ENCODE peak calls at places on chromosome 12, in six cellular contexts. D is tibial artery; G is foreskin fibroblast; J is activated CD8-positive, alpha-beta T cell treated with anti-CD3 and anti-CD28 coated beads for 36 hours; Y is AG04449; I is astrocyte of the cerebellum. T is an unnamed sample.

GRCh38 chr12:14367097-14367661 is 1.7 kb downstream of the ATF7IP start:
- DNase-seq in D (no peak), G (no peak), J (no peak), Y (no peak), I (peak; percentile 20), T (no peak)

GRCh38 chr12:49098035-49098451 is 3.4 kb upstream of the DHH start:
- DNase-seq in D (no peak), G (peak; percentile 61), J (peak; percentile 81), Y (no peak), I (no peak), T (no peak)

GRCh38 chr12:123532808-123533649 is 490 bp downstream of the RILPL1 start:
- DNase-seq in D (peak; percentile 80), G (peak; percentile 64), J (no peak), Y (no peak), I (no peak), T (no peak)

GRCh38 chr12:52990206-52990605 is 16.1 kb upstream of the EIF4B start:
- DNase-seq in D (peak; percentile 5), G (no peak), J (no peak), Y (no peak), I (no peak), T (no peak)

GRCh38 chr12:112303004-112303403 is 79.2 kb downstream of the HECTD4 start:
- DNase-seq in D (no peak), G (peak; percentile 62), J (peak; percentile 78), Y (peak; percentile 47), I (peak; percentile 44), T (peak; percentile 12)

GRCh38 chr12:116759783-116760581 is 21.9 kb downstream of the RNFT2 start:
- DNase-seq in D (peak; percentile 84), G (no peak), J (peak; percentile 55), Y (no peak), I (no peak), T (no peak)

GRCh38 chr12:123094349-123095073 is 56.4 kb downstream of the PITPNM2 start:
- DNase-seq in D (peak; percentile 91), G (peak; percentile 93), J (no peak), Y (no peak), I (peak; percentile 51), T (peak; percentile 65)

GRCh38 chr12:6154730-6155459 is 30.4 kb upstream of the VWF start:
- DNase-seq in D (peak; percentile 73), G (no peak), J (no peak), Y (no peak), I (no peak), T (no peak)

GRCh38 chr12:98916106-98916505 is 271.0 kb downstream of the APAF1 start:
- DNase-seq in D (no peak), G (no peak), J (no peak), Y (no peak), I (no peak), T (no peak)

GRCh38 chr12:117853600-117853999 is 115.2 kb downstream of the KSR2 start:
- DNase-seq in D (no peak), G (no peak), J (no peak), Y (no peak), I (no peak), T (no peak)

GRCh38 chr12:95207407-95207806 is 9.9 kb downstream of the FGD6 start:
- DNase-seq in D (no peak), G (no peak), J (no peak), Y (no peak), I (no peak), T (no peak)

GRCh38 chr12:51118706-51119105 is 35.3 kb upstream of the CSRNP2 start:
- DNase-seq in D (no peak), G (peak; percentile 17), J (no peak), Y (no peak), I (peak; percentile 89), T (no peak)

GRCh38 chr12:120317258-120318105 is 10.1 kb downstream of the PLA2G1B start:
- DNase-seq in D (peak; percentile 99), G (peak; percentile 99), J (peak; percentile 100), Y (peak; percentile 91), I (peak; percentile 98), T (peak; percentile 96)

GRCh38 chr12:120316798-120317257 is 10.8 kb downstream of the PLA2G1B start:
- DNase-seq in D (no peak), G (no peak), J (no peak), Y (no peak), I (no peak), T (no peak)

GRCh38 chr12:120314220-120314619 is 12.1 kb downstream of the SIRT4 start:
- DNase-seq in D (no peak), G (no peak), J (no peak), Y (no peak), I (no peak), T (no peak)
- TF ChIP-seq CTCF in D (no peak), G (no peak), J (peak; percentile 31), Y (no peak), I (no peak), T (peak; percentile 10)

GRCh38 chr12:121791671-121792496 is 1.6 kb downstream of the RHOF start:
- DNase-seq in D (no peak), G (no peak), J (peak; percentile 62), Y (no peak), I (no peak), T (no peak)

GRCh38 chr12:121794532-121795028 is 1.1 kb upstream of the RHOF start:
- DNase-seq in D (no peak), G (no peak), J (no peak), Y (no peak), I (no peak), T (no peak)

GRCh38 chr12:121792607-121793500 is 634 bp downstream of the RHOF start:
- DNase-seq in D (no peak), G (no peak), J (peak; percentile 85), Y (no peak), I (no peak), T (no peak)

GRCh38 chr12:121793836-121794531 is 496 bp upstream of the RHOF start:
- DNase-seq in D (peak; percentile 93), G (peak; percentile 98), J (peak; percentile 95), Y (peak; percentile 69), I (no peak), T (peak; percentile 83)

DNA sequence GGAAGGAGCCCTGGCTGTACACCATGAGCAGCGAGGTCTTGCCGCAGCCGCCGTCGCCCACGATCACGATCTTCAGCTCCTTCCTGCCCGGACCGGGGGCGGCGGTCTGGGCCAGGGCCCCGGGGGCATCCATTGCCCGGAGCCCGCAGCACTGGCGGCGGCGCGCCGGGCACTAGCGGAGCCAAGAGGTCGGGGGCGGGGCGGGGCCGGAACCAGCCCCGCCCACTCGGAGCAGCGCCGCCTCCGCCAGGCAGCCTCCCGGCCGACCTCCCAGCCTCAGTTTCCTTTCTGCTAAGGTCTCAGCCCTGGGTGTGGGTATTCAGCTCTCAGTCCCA is at the start of gene RHOF:
- DNase-seq in D (no peak), G (peak; percentile 62), J (no peak), Y (no peak), I (no peak), T (no peak)
- TF ChIP-seq CTCF in D (no peak), G (no peak), J (no peak), Y (no peak), I (no peak), T (no peak)

DNA sequence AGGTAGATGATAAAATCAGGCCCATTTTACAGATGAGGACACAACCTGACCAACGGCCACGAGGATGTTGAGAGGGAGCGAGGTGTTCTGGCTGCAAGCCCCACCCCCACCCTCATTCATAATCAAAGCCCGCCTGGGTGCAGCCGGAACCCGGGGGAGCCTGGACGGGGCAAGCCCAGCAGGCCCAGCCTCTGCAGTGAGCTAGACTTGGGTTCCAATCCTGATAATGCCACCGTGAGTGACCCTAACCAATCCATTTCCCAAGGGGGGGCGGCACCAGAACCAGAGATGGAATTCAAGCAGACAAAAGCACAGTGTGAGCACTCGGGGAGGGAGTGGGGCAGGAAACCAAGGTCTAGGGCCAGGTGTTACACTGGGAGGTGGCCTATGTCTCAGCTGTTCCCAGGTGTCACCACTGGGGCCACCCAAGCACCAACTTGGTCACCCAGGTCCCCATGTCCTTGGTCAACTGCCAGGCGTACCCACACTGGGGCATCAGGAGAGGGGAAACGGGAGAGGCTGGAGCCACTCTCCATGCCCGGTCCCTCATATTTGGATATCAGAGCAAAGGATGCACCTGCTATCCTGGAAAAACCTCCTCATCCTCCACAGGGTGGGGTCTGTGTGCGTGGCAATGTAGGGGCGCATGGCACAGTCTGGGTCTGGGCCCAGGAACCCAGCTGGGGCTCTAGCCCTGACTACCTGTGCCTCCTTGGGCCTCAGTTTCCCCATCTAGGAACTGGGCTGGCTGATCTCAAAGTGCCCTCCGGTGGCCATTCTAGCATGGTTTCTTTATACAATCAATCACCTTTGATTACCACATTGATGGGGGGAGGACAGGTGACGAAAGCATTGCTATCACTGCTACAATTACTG is 58.4 kb downstream of the FAM222A start:
- DNase-seq in D (peak; percentile 51), G (no peak), J (no peak), Y (no peak), I (no peak), T (no peak)
- TF ChIP-seq CTCF in D (no peak), G (no peak), J (peak; percentile 17), Y (no peak), I (no peak), T (no peak)

GRCh38 chr12:109299849-109300248 is 9.2 kb downstream of the FOXN4 start:
- DNase-seq in D (no peak), G (no peak), J (no peak), Y (no peak), I (no peak), T (no peak)

GRCh38 chr12:109302770-109303169 is 6.3 kb downstream of the FOXN4 start:
- DNase-seq in D (no peak), G (no peak), J (no peak), Y (no peak), I (no peak), T (no peak)

GRCh38 chr12:109304485-109304884 is 4.6 kb downstream of the FOXN4 start:
- DNase-seq in D (no peak), G (no peak), J (no peak), Y (no peak), I (no peak), T (no peak)

GRCh38 chr12:109301643-109302176 is 7.4 kb downstream of the FOXN4 start:
- DNase-seq in D (no peak), G (no peak), J (no peak), Y (no peak), I (no peak), T (no peak)

DNA sequence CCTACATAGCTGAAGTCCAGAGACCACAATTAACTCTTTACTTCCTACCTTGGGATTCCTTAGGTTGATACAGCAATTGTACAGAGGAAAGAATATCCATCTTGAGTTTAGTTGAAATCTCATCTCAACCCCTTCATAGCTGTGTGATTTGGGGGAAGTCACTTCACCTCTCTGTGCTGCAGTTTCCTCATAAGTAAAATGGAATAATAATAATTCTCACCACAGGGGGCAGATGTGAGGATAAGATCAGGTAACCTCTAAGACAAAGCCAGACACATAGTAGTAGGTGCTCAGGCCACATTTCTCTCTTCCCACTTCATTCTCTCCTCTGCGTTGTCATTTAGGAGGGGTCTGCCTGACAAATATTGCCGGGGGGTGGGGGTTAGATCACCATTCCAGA is 6.7 kb downstream of the FOXN4 start:
- DNase-seq in D (no peak), G (no peak), J (no peak), Y (no peak), I (no peak), T (no peak)
- TF ChIP-seq CTCF in D (no peak), G (no peak), J (peak; percentile 19), Y (no peak), I (no peak), T (no peak)

GRCh38 chr12:67211029-67211428 is 58.1 kb upstream of the CAND1 start:
- DNase-seq in D (no peak), G (no peak), J (no peak), Y (no peak), I (no peak), T (no peak)
- TF ChIP-seq CTCF in D (no peak), G (no peak), J (no peak), Y (no peak), I (no peak), T (no peak)

GRCh38 chr12:24255920-24256635 is 306.6 kb upstream of the SOX5 start:
- DNase-seq in D (no peak), G (no peak), J (no peak), Y (no peak), I (no peak), T (no peak)
- TF ChIP-seq CTCF in D (no peak), G (no peak), J (no peak), Y (no peak), I (no peak), T (no peak)

T was measured in AG09319.